ENCODE peak calls at places on chromosomes 11 and 22, in nine cellular contexts. R is activated T-helper 1 cell treated with anti-CD3 and anti-CD28 coated beads, Interleukin-2, amount 50 U/mL, for 16 hours; T is fibroblast of pulmonary artery; X is ELR; H is EL; W is stimulated activated CD4-positive, alpha-beta T cell treated with anti-CD3 and anti-CD28 coated beads, Interleukin-4, amount 100 ng/mL, for 1 hour; F is NCI-H1694; B is frontal cortex; Z is IMR-90. E is an unnamed sample.

GRCh38 chr11:83361831-83362230 is 75.7 kb upstream of the CCDC90B start:
- DNase-seq in R (no peak), T (no peak), X (no peak), H (no peak), W (no peak), F (no peak), B (no peak), Z (no peak), E (no peak)

GRCh38 chr11:74449369-74449931 is 17.9 kb downstream of the KCNE3 start:
- DNase-seq in R (no peak), T (peak), X (peak), H (peak), W (no peak), F (peak), B (peak), Z (peak), E (peak)

GRCh38 chr22:48696371-48696770 is 1131.3 kb downstream of the BRD1 start:
- DNase-seq in R (no peak), T (no peak), X (no peak), H (no peak), W (no peak), F (no peak), B (no peak), Z (no peak), E (no peak)

GRCh38 chr11:65560555-65561418 is 2.6 kb upstream of the LTBP3 start:
- DNase-seq in R (no peak), T (peak), X (peak), H (peak), W (no peak), F (peak), B (no peak), Z (peak), E (peak)

GRCh38 chr11:5275369-5276110 is 5.8 kb upstream of the HBE1 start:
- DNase-seq in R (no peak), T (no peak), X (no peak), H (no peak), W (no peak), F (no peak), B (no peak), Z (no peak), E (no peak)

GRCh38 chr11:122180435-122180834 is 64.4 kb upstream of the BLID start:
- DNase-seq in R (no peak), T (peak), X (peak), H (peak), W (no peak), F (no peak), B (no peak), Z (peak), E (no peak)

GRCh38 chr11:133508448-133508847 is 23.9 kb downstream of the OPCML start:
- DNase-seq in R (no peak), T (no peak), X (no peak), H (no peak), W (no peak), F (no peak), B (no peak), Z (no peak), E (no peak)

GRCh38 chr11:66221726-66222236 is 46.7 kb upstream of the RAB1B start:
- DNase-seq in R (no peak), T (no peak), X (peak), H (peak), W (no peak), F (no peak), B (no peak), Z (peak), E (no peak)

GRCh38 chr22:27580311-27580897 is 221.2 kb downstream of the MN1 start:
- DNase-seq in R (no peak), T (no peak), X (peak), H (no peak), W (no peak), F (no peak), B (no peak), Z (no peak), E (no peak)

GRCh38 chr11:130631119-130631518 is 182.7 kb downstream of the ADAMTS15 start:
- DNase-seq in R (no peak), T (peak), X (peak), H (peak), W (no peak), F (no peak), B (no peak), Z (peak), E (no peak)

E was measured in DMS 273 treated with DMSO at 0.1 percent for 48 hours.